ENCODE peak calls at places on chromosomes 3 and 15, in nine cellular contexts. D, J, B, P, S, K, X, F and C are unnamed samples.

GRCh38 chr3:170426240-170426797 is 7.7 kb downstream of the CLDN11 start:
- DNase-seq in D (no peak), J (no peak), B (no peak), P (no peak), S (no peak), K (no peak), X (no peak), F (no peak), C (no peak)

GRCh38 chr15:59218099-59218498 is 11.5 kb downstream of the LDHAL6B start:
- DNase-seq in D (no peak), J (no peak), B (no peak), P (no peak), S (no peak), K (no peak), X (no peak), F (no peak), C (no peak)

GRCh38 chr3:149765762-149766334 is 13.6 kb upstream of the COMMD2 start:
- DNase-seq in D (no peak), J (peak; percentile 62), B (no peak), P (no peak), S (peak; percentile 16), K (no peak), X (no peak), F (no peak), C (no peak)

GRCh38 chr3:67349551-67350174 is 304.7 kb downstream of the SUCLG2 start:
- DNase-seq in D (no peak), J (no peak), B (no peak), P (no peak), S (peak; percentile 9), K (no peak), X (no peak), F (no peak), C (no peak)

GRCh38 chr3:69094467-69095205 is 9.9 kb downstream of the ARL6IP5 start:
- DNase-seq in D (no peak), J (peak; percentile 51), B (no peak), P (no peak), S (no peak), K (no peak), X (no peak), F (no peak), C (no peak)

GRCh38 chr3:129282727-129283327 is 4.2 kb downstream of the HMCES start:
- DNase-seq in D (no peak), J (peak; percentile 89), B (no peak), P (no peak), S (peak; percentile 82), K (no peak), X (no peak), F (no peak), C (no peak)

GRCh38 chr3:186815490-186815889 is 9.2 kb upstream of the RFC4 start:
- DNase-seq in D (no peak), J (peak; percentile 81), B (peak; percentile 70), P (no peak), S (no peak), K (no peak), X (no peak), F (no peak), C (no peak)

GRCh38 chr3:13018039-13018431 is 55.2 kb downstream of the IQSEC1 start:
- DNase-seq in D (no peak), J (no peak), B (no peak), P (no peak), S (no peak), K (no peak), X (no peak), F (no peak), C (peak; percentile 84)

GRCh38 chr3:2589336-2589969 is 490.8 kb downstream of the CNTN4 start:
- DNase-seq in D (no peak), J (no peak), B (no peak), P (no peak), S (no peak), K (no peak), X (no peak), F (no peak), C (no peak)

GRCh38 chr15:86961669-86962068 is 882.0 kb downstream of the AGBL1 start:
- DNase-seq in D (no peak), J (no peak), B (no peak), P (no peak), S (no peak), K (no peak), X (no peak), F (no peak), C (no peak)

GRCh38 chr15:82849556-82850241 is 40.3 kb downstream of the WHAMM start:
- DNase-seq in D (no peak), J (peak; percentile 88), B (peak; percentile 46), P (peak; percentile 78), S (peak; percentile 78), K (peak; percentile 90), X (peak; percentile 55), F (peak; percentile 83), C (peak; percentile 76)

GRCh38 chr3:11381563-11381962 is 109.4 kb downstream of the ATG7 start:
- DNase-seq in D (no peak), J (no peak), B (no peak), P (no peak), S (no peak), K (no peak), X (no peak), F (no peak), C (no peak)

GRCh38 chr3:152272771-152273242 is 4.1 kb downstream of the MBNL1 start:
- DNase-seq in D (peak; percentile 70), J (peak; percentile 91), B (peak; percentile 43), P (no peak), S (no peak), K (no peak), X (no peak), F (no peak), C (no peak)

GRCh38 chr3:136490646-136491405 is 240.7 kb downstream of the PCCB start:
- DNase-seq in D (no peak), J (no peak), B (no peak), P (no peak), S (no peak), K (no peak), X (no peak), F (no peak), C (no peak)

GRCh38 chr3:143751643-143752178 is 96.6 kb downstream of the SLC9A9 start:
- DNase-seq in D (no peak), J (no peak), B (no peak), P (no peak), S (no peak), K (no peak), X (no peak), F (no peak), C (no peak)

GRCh38 chr3:64253689-64254088 is 28.4 kb upstream of the PRICKLE2 start:
- DNase-seq in D (no peak), J (no peak), B (no peak), P (no peak), S (no peak), K (peak; percentile 68), X (no peak), F (no peak), C (no peak)

GRCh38 chr3:125582707-125583106 is 12.6 kb downstream of the OSBPL11 start:
- DNase-seq in D (no peak), J (peak; percentile 12), B (no peak), P (no peak), S (peak; percentile 24), K (no peak), X (no peak), F (no peak), C (no peak)

GRCh38 chr15:91243806-91244205 is 143.7 kb downstream of the SV2B start:
- DNase-seq in D (no peak), J (no peak), B (no peak), P (no peak), S (no peak), K (no peak), X (no peak), F (no peak), C (no peak)

GRCh38 chr3:127002195-127003174 is 19.6 kb downstream of the PLXNA1 start:
- DNase-seq in D (peak; percentile 76), J (peak; percentile 93), B (no peak), P (peak; percentile 90), S (peak; percentile 43), K (peak; percentile 91), X (peak; percentile 88), F (peak; percentile 92), C (peak; percentile 61)

GRCh38 chr3:146747928-146748327 is 142.8 kb upstream of the PLSCR5 start:
- DNase-seq in D (peak; percentile 0), J (peak; percentile 75), B (no peak), P (no peak), S (no peak), K (peak; percentile 13), X (no peak), F (no peak), C (no peak)
- TF ChIP-seq CTCF in D (peak; percentile 56), J (peak; percentile 42), B (no peak), P (no peak), S (no peak), K (peak; percentile 26), X (no peak), F (peak; percentile 16), C (no peak)

GRCh38 chr3:49454457-49454856 is 15.6 kb upstream of the DAG1 start:
- DNase-seq in D (no peak), J (no peak), B (peak; percentile 75), P (no peak), S (peak; percentile 12), K (peak; percentile 79), X (no peak), F (no peak), C (no peak)
- TF ChIP-seq CTCF in D (no peak), J (no peak), B (peak; percentile 51), P (no peak), S (peak; percentile 36), K (peak; percentile 23), X (peak; percentile 11), F (peak; percentile 36), C (no peak)

GRCh38 chr15:77723756-77724155 is 91.0 kb upstream of the LINGO1 start:
- DNase-seq in D (no peak), J (no peak), B (no peak), P (no peak), S (no peak), K (peak; percentile 24), X (no peak), F (no peak), C (no peak)
- TF ChIP-seq CTCF in D (no peak), J (no peak), B (no peak), P (no peak), S (no peak), K (no peak), X (no peak), F (no peak), C (no peak)

GRCh38 chr3:184630861-184631260 is 69.3 kb downstream of the EPHB3 start:
- DNase-seq in D (no peak), J (no peak), B (no peak), P (no peak), S (no peak), K (no peak), X (no peak), F (no peak), C (no peak)

GRCh38 chr3:184635126-184635525 is 73.5 kb downstream of the EPHB3 start:
- DNase-seq in D (no peak), J (no peak), B (no peak), P (no peak), S (no peak), K (peak; percentile 70), X (no peak), F (peak; percentile 72), C (no peak)

GRCh38 chr3:184631339-184631965 is 69.9 kb downstream of the EPHB3 start:
- DNase-seq in D (no peak), J (no peak), B (no peak), P (no peak), S (no peak), K (no peak), X (no peak), F (no peak), C (no peak)

GRCh38 chr3:184633185-184633584 is 71.6 kb downstream of the EPHB3 start:
- DNase-seq in D (no peak), J (no peak), B (no peak), P (no peak), S (no peak), K (peak; percentile 79), X (no peak), F (no peak), C (no peak)

GRCh38 chr3:184632551-184632950 is 71.0 kb downstream of the EPHB3 start:
- DNase-seq in D (no peak), J (no peak), B (no peak), P (no peak), S (no peak), K (peak; percentile 45), X (no peak), F (no peak), C (no peak)
- TF ChIP-seq CTCF in D (no peak), J (no peak), B (no peak), P (no peak), S (no peak), K (no peak), X (no peak), F (no peak), C (no peak)